ENCODE peak calls at places on chromosomes 7 and 10, in six cellular contexts. J is GM12878, F is K562, H is SK-N-SH, D is HCT116, U is HepG2. Q is an unnamed sample. For H3K4me1 and H3K9me3, the result is how much of the 10 kb centered on the place peaks cover.

GRCh38 chr7:50502947-50503346 is 52.8 kb upstream of the FIGNL1 start:
- DNase-seq in J (no peak), U (no peak), H (no peak), F (no peak), D (no peak), Q (no peak)

GRCh38 chr10:99346247-99346646 is 17.1 kb downstream of the CNNM1 start:
- DNase-seq in U (no peak), H (peak), D (no peak), F (no peak), J (no peak), Q (no peak)

GRCh38 chr7:47278043-47278442 is 303.9 kb downstream of the TNS3 start:
- DNase-seq in H (no peak), J (no peak), D (no peak), U (no peak), F (no peak), Q (no peak)

GRCh38 chr7:82293467-82293866 is 150.1 kb downstream of the CACNA2D1 start:
- DNase-seq in J (no peak), D (no peak), H (no peak), F (no peak), U (no peak), Q (no peak)

GRCh38 chr7:32591938-32592337 is 96.6 kb downstream of the AVL9 start:
- DNase-seq in H (no peak), U (no peak), D (no peak), J (no peak), F (no peak), Q (no peak)

GRCh38 chr7:107854454-107854853 is 36.5 kb upstream of the DLD start:
- DNase-seq in H (no peak), J (no peak), F (no peak), U (no peak), D (no peak), Q (no peak)

GRCh38 chr7:44581907-44582603 is at the start of gene TMED4:
- DNase-seq in J (peak), H (peak), F (peak), U (peak), D (peak), Q (peak)

GRCh38 chr7:144525956-144526355 is 122.5 kb upstream of the NOBOX start:
- DNase-seq in H (no peak), U (no peak), J (no peak), D (no peak), F (no peak), Q (no peak)

GRCh38 chr10:8051109-8051781 is 3.2 kb upstream of the GATA3 start:
- DNase-seq in U (no peak), D (no peak), F (no peak), J (no peak), H (peak), Q (no peak)

GRCh38 chr7:2544541-2545188 is 10.7 kb downstream of the BRAT1 start:
- DNase-seq in H (peak), U (no peak), F (no peak), J (no peak), D (no peak), Q (no peak)

GRCh38 chr7:114508096-114508495 is 93.5 kb downstream of the FOXP2 start:
- DNase-seq in F (no peak), U (no peak), J (no peak), H (no peak), D (no peak), Q (no peak)

GRCh38 chr7:98877146-98877545 is 1.2 kb upstream of the TRRAP start:
- DNase-seq in D (no peak), H (no peak), U (no peak), F (no peak), J (no peak), Q (no peak)

GRCh38 chr7:101243786-101244384 is 996 bp downstream of the FIS1 start:
- DNase-seq in D (no peak), F (peak), H (peak), J (no peak), U (no peak), Q (no peak)

GRCh38 chr7:96126382-96126781 is 195.5 kb downstream of the SLC25A13 start:
- DNase-seq in J (no peak), H (no peak), U (peak), F (no peak), D (no peak), Q (no peak)

GRCh38 chr10:61342817-61343572 is 110.2 kb downstream of the TMEM26 start:
- DNase-seq in H (no peak), F (no peak), J (no peak), U (no peak), D (no peak), Q (no peak)

GRCh38 chr10:74760042-74760979 is 66.1 kb upstream of the KAT6B start:
- DNase-seq in U (peak), D (no peak), J (no peak), H (no peak), F (no peak), Q (no peak)

GRCh38 chr7:27890205-27890849 is 150.4 kb downstream of the TAX1BP1 start:
- DNase-seq in F (no peak), D (no peak), H (no peak), U (no peak), J (peak), Q (no peak)

GRCh38 chr10:3045471-3046209 is 21.7 kb upstream of the PFKP start:
- DNase-seq in U (peak), H (peak), D (no peak), F (peak), J (no peak), Q (no peak)

GRCh38 chr7:157693071-157693520 is 356.3 kb downstream of the DNAJB6 start:
- DNase-seq in J (no peak), U (no peak), H (peak), D (no peak), F (no peak), Q (no peak)

GRCh38 chr10:86267286-86268195 is 99.1 kb downstream of the GRID1 start:
- DNase-seq in U (no peak), J (no peak), F (no peak), H (peak), D (no peak), Q (no peak)

GRCh38 chr7:101216860-101217387 is 457 bp downstream of the PLOD3 start:
- DNase-seq in U (no peak), H (no peak), F (no peak), D (no peak), J (no peak), Q (no peak)

GRCh38 chr7:117640465-117640864 is 160.6 kb downstream of the CFTR start:
- DNase-seq in H (no peak), J (no peak), D (no peak), U (no peak), F (no peak), Q (no peak)

GRCh38 chr10:63054889-63055606 is 78.1 kb upstream of the NRBF2 start:
- DNase-seq in J (no peak), U (no peak), H (no peak), D (no peak), F (no peak), Q (no peak)

GRCh38 chr10:14024349-14025202 is 306.1 kb downstream of the FRMD4A start:
- DNase-seq in H (no peak), J (no peak), F (no peak), U (no peak), D (no peak), Q (no peak)

GRCh38 chr10:14416308-14416700 is 85.6 kb upstream of the FRMD4A start:
- DNase-seq in J (no peak), F (no peak), D (no peak), U (no peak), H (no peak), Q (no peak)

GRCh38 chr10:48463318-48464003 is 141.4 kb downstream of the ARHGAP22 start:
- DNase-seq in H (peak), D (no peak), U (no peak), J (no peak), F (peak), Q (no peak)

GRCh38 chr7:53422291-53422690 is 386.9 kb downstream of the POM121L12 start:
- DNase-seq in H (no peak), D (no peak), U (no peak), F (no peak), J (no peak), Q (no peak)

GRCh38 chr10:99880071-99880835 is 97.8 kb downstream of the ABCC2 start:
- DNase-seq in H (no peak), F (no peak), J (no peak), U (no peak), D (no peak), Q (no peak)

GRCh38 chr10:130022071-130022470 is 58.0 kb upstream of the EBF3 start:
- DNase-seq in U (no peak), F (no peak), H (no peak), J (no peak), D (no peak), Q (no peak)

GRCh38 chr10:1152386-1153252 is 96.4 kb downstream of the WDR37 start:
- DNase-seq in J (no peak), D (no peak), U (no peak), H (no peak), F (no peak), Q (no peak)

GRCh38 chr10:1153253-1153763 is 97.1 kb downstream of the WDR37 start:
- DNase-seq in F (no peak), J (no peak), H (no peak), U (no peak), D (no peak), Q (no peak)

GRCh38 chr10:1150638-1150955 is 94.4 kb downstream of the WDR37 start:
- DNase-seq in H (peak), F (no peak), U (no peak), D (no peak), J (no peak), Q (no peak)

GRCh38 chr10:1149793-1150637 is 93.8 kb downstream of the WDR37 start:
- DNase-seq in U (no peak), J (no peak), D (no peak), H (peak), F (peak), Q (no peak)

DNA sequence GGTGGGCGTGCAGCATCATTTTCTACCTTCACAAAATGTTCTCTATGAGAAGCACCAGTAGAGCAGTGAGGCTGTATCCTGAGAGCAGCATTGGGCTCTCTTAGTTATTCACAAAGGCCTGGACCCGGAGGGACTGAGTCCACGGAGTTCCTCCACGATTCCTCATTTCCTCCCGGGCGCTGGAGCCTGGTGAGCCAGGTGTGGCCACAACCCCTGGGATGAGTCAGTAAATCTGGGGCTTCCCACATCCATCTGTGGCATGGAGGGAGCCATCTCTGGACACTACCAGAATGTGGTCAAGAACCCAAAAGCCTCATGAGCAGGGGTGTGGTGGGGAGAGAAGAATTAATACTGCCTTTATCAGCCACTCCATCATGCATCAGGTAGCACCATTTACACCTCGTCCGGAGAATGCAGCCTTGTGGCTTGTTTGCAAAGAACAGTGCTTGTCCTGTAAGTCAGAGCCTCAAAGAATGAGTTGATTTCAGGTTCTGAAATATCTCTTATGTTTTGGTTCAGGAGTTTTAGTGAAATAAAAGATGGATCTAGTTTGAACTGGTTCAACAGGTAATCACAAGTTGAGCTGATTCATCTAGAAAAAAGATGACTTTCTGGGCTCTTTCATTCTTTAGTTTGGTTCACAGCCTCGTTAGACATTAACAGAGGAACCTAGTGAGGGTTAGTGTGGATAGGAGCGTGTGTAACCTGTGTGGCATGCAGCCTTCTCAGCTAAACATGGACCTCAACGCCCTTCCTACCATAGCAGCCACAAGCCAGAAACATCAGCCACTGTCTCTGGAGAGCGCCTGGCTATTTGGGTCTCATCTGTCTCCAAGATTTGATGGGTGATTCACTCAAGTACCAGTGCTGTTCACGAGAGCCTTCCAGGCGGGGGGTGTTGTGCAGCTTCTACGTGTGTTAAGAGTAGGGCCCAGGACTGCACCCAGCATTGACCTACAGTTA is 95.2 kb downstream of the WDR37 start:
- DNase-seq in U (no peak), H (peak), F (no peak), D (no peak), J (no peak), Q (no peak)
- H3K4me1 ChIP-seq in U (under half), H (under half), F (under half), D (under half), J (under half), Q (under half)

GRCh38 chr10:22962817-22963216 is 35.0 kb downstream of the ARMC3 start:
- DNase-seq in U (no peak), D (no peak), H (no peak), F (no peak), J (no peak), Q (no peak)

GRCh38 chr10:22959292-22959691 is 31.4 kb downstream of the ARMC3 start:
- DNase-seq in D (no peak), F (no peak), J (no peak), H (no peak), U (peak), Q (no peak)

GRCh38 chr10:22959950-22960349 is 32.1 kb downstream of the ARMC3 start:
- DNase-seq in J (no peak), U (peak), H (no peak), D (no peak), F (no peak), Q (no peak)

GRCh38 chr10:22958338-22958737 is 30.5 kb downstream of the ARMC3 start:
- DNase-seq in H (no peak), U (no peak), F (no peak), D (no peak), J (no peak), Q (no peak)
- TF ChIP-seq SIN3A in H (no peak), U (no peak), F (no peak), D (no peak), J (no peak), Q (no peak)

DNA sequence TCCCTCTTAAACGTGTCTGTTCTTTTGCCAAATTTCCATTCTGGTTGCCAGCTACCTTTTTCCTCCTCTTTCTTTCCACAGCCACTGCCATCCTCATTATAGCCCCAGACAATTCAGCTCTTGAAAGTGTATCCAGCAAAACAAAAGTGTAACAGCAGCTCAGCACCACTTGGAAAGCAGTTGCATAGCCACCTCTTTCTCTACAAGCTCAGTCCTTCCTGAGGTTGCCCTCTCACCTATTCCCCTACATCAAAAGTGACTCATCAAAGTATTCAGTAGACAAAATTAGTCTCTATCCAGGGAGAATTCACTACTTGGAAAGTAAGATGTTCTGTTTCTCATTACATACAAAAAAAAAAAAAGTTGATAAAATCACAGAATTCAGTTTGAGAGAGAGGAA is 26.8 kb upstream of the EPHB6 start:
- DNase-seq in H (no peak), D (no peak), F (no peak), J (no peak), U (no peak), Q (no peak)
- H3K9me3 ChIP-seq in H (under half), D (under half), F (under half), J (under half), U (under half), Q (under half)

GRCh38 chr7:131107343-131108211 is 220.1 kb upstream of the MKLN1 start:
- DNase-seq in H (peak), D (peak), F (peak), J (no peak), U (peak), Q (peak)

GRCh38 chr7:131104611-131105293 is 222.9 kb upstream of the MKLN1 start:
- DNase-seq in F (no peak), H (no peak), U (no peak), J (no peak), D (no peak), Q (no peak)

GRCh38 chr7:131106681-131107342 is 220.9 kb upstream of the MKLN1 start:
- DNase-seq in F (peak), H (peak), J (no peak), D (no peak), U (no peak), Q (no peak)

GRCh38 chr7:131105294-131105802 is 222.3 kb upstream of the MKLN1 start:
- DNase-seq in U (no peak), D (no peak), J (no peak), F (no peak), H (no peak), Q (no peak)

GRCh38 chr7:131105803-131106680 is 221.6 kb upstream of the MKLN1 start:
- DNase-seq in J (no peak), D (no peak), H (peak), U (peak), F (peak), Q (no peak)
- H3K4me1 ChIP-seq in J (under half), D (under half), H (under half), U (under half), F (under half), Q (under half)

GRCh38 chr7:35970458-35970857 is 169.6 kb downstream of the SEPTIN7 start:
- DNase-seq in D (no peak), U (no peak), H (peak), J (no peak), F (no peak), Q (no peak)

GRCh38 chr7:35968140-35968940 is 167.5 kb downstream of the SEPTIN7 start:
- DNase-seq in D (no peak), J (no peak), U (no peak), F (no peak), H (peak), Q (no peak)

GRCh38 chr7:35967366-35968139 is 166.7 kb downstream of the SEPTIN7 start:
- DNase-seq in F (no peak), H (peak), U (no peak), J (no peak), D (no peak), Q (no peak)

GRCh38 chr7:35969055-35969454 is 168.2 kb downstream of the SEPTIN7 start:
- DNase-seq in J (no peak), U (no peak), D (no peak), H (peak), F (no peak), Q (no peak)

GRCh38 chr7:35971133-35971995 is 170.5 kb downstream of the SEPTIN7 start:
- DNase-seq in H (peak), J (no peak), U (no peak), D (no peak), F (no peak), Q (no peak)
- TF ChIP-seq SIN3A in H (no peak), J (no peak), U (no peak), D (no peak), F (no peak), Q (no peak)

DNA sequence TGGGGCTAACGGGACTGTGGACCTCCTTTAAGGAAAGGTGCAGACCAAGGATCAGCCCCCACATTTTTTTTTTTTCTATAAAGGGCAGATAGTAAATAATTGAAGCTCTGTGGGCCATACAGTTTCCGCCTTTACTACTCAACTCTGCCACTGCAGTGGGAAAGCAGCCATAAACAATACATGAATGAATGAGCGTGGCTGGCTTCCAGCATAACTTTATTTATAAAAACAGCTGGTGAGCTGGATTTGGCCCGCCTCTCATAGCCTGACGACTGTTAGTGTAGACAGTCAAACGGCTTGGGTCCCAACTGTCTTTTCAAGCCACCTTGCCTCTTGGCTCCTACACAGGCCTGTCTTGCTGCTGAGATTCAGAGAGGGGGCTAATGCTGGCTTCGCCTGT is 169.8 kb upstream of the GPR26 start:
- DNase-seq in U (no peak), H (no peak), F (no peak), D (no peak), J (no peak), Q (no peak)
- H3K9me3 ChIP-seq in U (under half), H (under half), F (under half), D (under half), J (under half), Q (under half)

Q was measured in Panc1.